ENCODE peak calls at places on chromosomes 6 and 20, in eight cellular contexts. M is CD8-positive, alpha-beta T cell; J is stomach; X is transverse colon; K is spleen; Y is psoas muscle; F is MM.1S; R is cardiac muscle cell. G is an unnamed sample.

GRCh38 chr6:7267521-7268091 is 45.4 kb downstream of the SSR1 start:
- DNase-seq in M (no peak), J (peak; percentile 88), X (no peak), K (peak; percentile 75), Y (peak; percentile 72), F (no peak), R (no peak), G (no peak)

GRCh38 chr20:49187330-49188100 is 619 bp downstream of the STAU1 start:
- DNase-seq in M (peak; percentile 18), J (peak; percentile 28), X (peak; percentile 23), K (no peak), Y (peak; percentile 66), F (peak; percentile 21), R (peak; percentile 38), G (no peak)

GRCh38 chr6:31615748-31616147 is 714 bp downstream of the AIF1 start:
- DNase-seq in M (peak; percentile 33), J (no peak), X (no peak), K (peak; percentile 84), Y (no peak), F (no peak), R (no peak), G (no peak)

GRCh38 chr20:45685896-45686295 is 15.9 kb upstream of the WFDC11 start:
- DNase-seq in M (no peak), J (no peak), X (no peak), K (no peak), Y (no peak), F (no peak), R (no peak), G (no peak)

GRCh38 chr6:157106487-157106886 is 216.8 kb downstream of the TMEM242 start:
- DNase-seq in M (no peak), J (no peak), X (no peak), K (no peak), Y (no peak), F (no peak), R (no peak), G (no peak)

GRCh38 chr20:50541606-50542041 is 31.4 kb downstream of the PTPN1 start:
- DNase-seq in M (no peak), J (no peak), X (no peak), K (peak; percentile 73), Y (no peak), F (no peak), R (no peak), G (no peak)

GRCh38 chr6:97000138-97000537 is 75.6 kb downstream of the KLHL32 start:
- DNase-seq in M (no peak), J (no peak), X (no peak), K (no peak), Y (no peak), F (no peak), R (no peak), G (no peak)

GRCh38 chr6:29748391-29749352 is 25.4 kb downstream of the HLA-F start:
- DNase-seq in M (peak; percentile 82), J (peak; percentile 93), X (peak; percentile 93), K (peak; percentile 94), Y (peak; percentile 93), F (peak; percentile 77), R (peak; percentile 95), G (peak; percentile 94)

GRCh38 chr6:15956205-15957106 is 172.4 kb upstream of the MYLIP start:
- DNase-seq in M (no peak), J (no peak), X (peak; percentile 77), K (no peak), Y (no peak), F (no peak), R (peak; percentile 61), G (no peak)

GRCh38 chr20:22227301-22227700 is 357.1 kb downstream of the FOXA2 start:
- DNase-seq in M (no peak), J (no peak), X (no peak), K (no peak), Y (no peak), F (no peak), R (no peak), G (no peak)

GRCh38 chr20:10412591-10413408 is 21.2 kb downstream of the MKKS start:
- DNase-seq in M (no peak), J (no peak), X (no peak), K (no peak), Y (no peak), F (no peak), R (no peak), G (no peak)

GRCh38 chr6:126824226-126824625 is 294.2 kb upstream of the RSPO3 start:
- DNase-seq in M (no peak), J (no peak), X (no peak), K (no peak), Y (no peak), F (no peak), R (no peak), G (no peak)

GRCh38 chr20:39259808-39260207 is 297.7 kb downstream of the DHX35 start:
- DNase-seq in M (no peak), J (no peak), X (no peak), K (no peak), Y (no peak), F (no peak), R (no peak), G (no peak)

GRCh38 chr6:138724015-138724414 is 49.6 kb upstream of the CCDC28A start:
- DNase-seq in M (no peak), J (peak; percentile 28), X (peak; percentile 16), K (no peak), Y (peak; percentile 56), F (no peak), R (peak; percentile 15), G (peak; percentile 39)

GRCh38 chr6:2988076-2988425 is 11.6 kb upstream of the NQO2 start:
- DNase-seq in M (no peak), J (no peak), X (no peak), K (no peak), Y (no peak), F (no peak), R (no peak), G (no peak)

GRCh38 chr6:2990932-2991506 is 8.7 kb upstream of the NQO2 start:
- DNase-seq in M (no peak), J (no peak), X (no peak), K (no peak), Y (no peak), F (no peak), R (no peak), G (no peak)

GRCh38 chr6:2990179-2990931 is 9.3 kb upstream of the NQO2 start:
- DNase-seq in M (peak; percentile 19), J (no peak), X (peak; percentile 38), K (no peak), Y (no peak), F (peak; percentile 20), R (peak; percentile 62), G (no peak)

GRCh38 chr6:2988426-2989331 is 11.0 kb upstream of the NQO2 start:
- DNase-seq in M (peak; percentile 73), J (peak; percentile 88), X (peak; percentile 90), K (peak; percentile 98), Y (peak; percentile 94), F (peak; percentile 80), R (peak; percentile 95), G (peak; percentile 92)

GRCh38 chr6:2989332-2990178 is 10.1 kb upstream of the NQO2 start:
- DNase-seq in M (peak; percentile 63), J (peak; percentile 86), X (peak; percentile 89), K (peak; percentile 89), Y (peak; percentile 84), F (peak; percentile 93), R (peak; percentile 90), G (peak; percentile 66)
- TF ChIP-seq CTCF in M (peak; percentile 44), J (no peak), X (no peak), K (no peak), Y (no peak), F (no peak), R (no peak), G (no peak)

GRCh38 chr6:149534742-149535141 is 11.1 kb downstream of the PPIL4 start:
- DNase-seq in M (no peak), J (no peak), X (no peak), K (no peak), Y (no peak), F (no peak), R (no peak), G (no peak)

GRCh38 chr6:149529650-149530049 is 16.2 kb downstream of the PPIL4 start:
- DNase-seq in M (no peak), J (no peak), X (no peak), K (no peak), Y (no peak), F (no peak), R (no peak), G (no peak)
- H3K36me3 ChIP-seq in M (peaks cover 46% of the 10 kb centered on the region), J (peaks cover 100% of the 10 kb centered on the region), X (no peaks in the 10 kb centered on the region), K (peaks cover 98% of the 10 kb centered on the region), Y (peaks cover 100% of the 10 kb centered on the region), F (no peaks in the 10 kb centered on the region), R (peaks cover 73% of the 10 kb centered on the region), G (peaks cover 94% of the 10 kb centered on the region)

GRCh38 chr6:36223706-36224105 is 27.2 kb downstream of the BRPF3 start:
- DNase-seq in M (no peak), J (no peak), X (no peak), K (no peak), Y (no peak), F (no peak), R (no peak), G (no peak)

GRCh38 chr6:36224918-36225461 is 28.4 kb downstream of the BRPF3 start:
- DNase-seq in M (no peak), J (no peak), X (no peak), K (no peak), Y (no peak), F (no peak), R (no peak), G (no peak)

GRCh38 chr6:36220211-36220610 is 23.7 kb downstream of the BRPF3 start:
- DNase-seq in M (no peak), J (no peak), X (no peak), K (no peak), Y (no peak), F (no peak), R (no peak), G (no peak)

GRCh38 chr6:36221674-36222073 is 25.1 kb downstream of the BRPF3 start:
- DNase-seq in M (no peak), J (no peak), X (no peak), K (no peak), Y (no peak), F (no peak), R (no peak), G (no peak)

GRCh38 chr6:36222924-36223323 is 26.4 kb downstream of the BRPF3 start:
- DNase-seq in M (no peak), J (no peak), X (peak; percentile 61), K (no peak), Y (no peak), F (no peak), R (no peak), G (no peak)
- TF ChIP-seq CTCF in M (no peak), J (no peak), X (no peak), K (no peak), Y (no peak), F (no peak), R (no peak), G (no peak)

GRCh38 chr20:25511183-25511582 is 74.1 kb downstream of the NINL start:
- DNase-seq in M (no peak), J (no peak), X (no peak), K (no peak), Y (no peak), F (no peak), R (no peak), G (no peak)

GRCh38 chr20:25510202-25510601 is 75.1 kb downstream of the NINL start:
- DNase-seq in M (no peak), J (no peak), X (no peak), K (no peak), Y (no peak), F (no peak), R (no peak), G (no peak)

GRCh38 chr20:25509084-25509483 is 76.2 kb downstream of the NINL start:
- DNase-seq in M (no peak), J (no peak), X (no peak), K (no peak), Y (no peak), F (no peak), R (no peak), G (no peak)

GRCh38 chr20:25512709-25513108 is 72.6 kb downstream of the NINL start:
- DNase-seq in M (no peak), J (no peak), X (no peak), K (no peak), Y (no peak), F (no peak), R (no peak), G (no peak)

GRCh38 chr20:25510721-25511120 is 74.6 kb downstream of the NINL start:
- DNase-seq in M (no peak), J (no peak), X (no peak), K (no peak), Y (no peak), F (no peak), R (no peak), G (no peak)
- H3K36me3 ChIP-seq in M (no peaks in the 10 kb centered on the region), J (peaks cover 96% of the 10 kb centered on the region), X (no peaks in the 10 kb centered on the region), K (peaks cover 9% of the 10 kb centered on the region), Y (no peaks in the 10 kb centered on the region), F (no peaks in the 10 kb centered on the region), R (peaks cover 43% of the 10 kb centered on the region), G (peaks cover 62% of the 10 kb centered on the region)

G was measured in left ventricle myocardium inferior.